ENCODE peak calls at places on chromosomes 4 and X, in seven cellular contexts. M, S, J, I, K, C and N are unnamed samples.

GRCh38 chr4:73586040-73586439 is 34.2 kb downstream of the RASSF6 start:
- DNase-seq in M (no peak), S (no peak), K (no peak), I (no peak), C (no peak), J (no peak), N (no peak)

GRCh38 chrX:18354369-18355329 is at the start of gene SCML2:
- DNase-seq in J (no peak), K (peak; percentile 64), M (no peak), S (no peak), C (peak; percentile 62), I (peak; percentile 20), N (peak; percentile 33)

GRCh38 chr4:128606173-128606572 is 203.3 kb upstream of the JADE1 start:
- DNase-seq in K (no peak), S (no peak), J (no peak), M (no peak), C (no peak), I (no peak), N (peak; percentile 43)

GRCh38 chrX:22135171-22135711 is 103.1 kb downstream of the PHEX start:
- DNase-seq in S (no peak), K (no peak), M (no peak), C (no peak), I (no peak), J (no peak), N (peak; percentile 84)

GRCh38 chrX:48465336-48465933 is 4.6 kb downstream of the SLC38A5 start:
- DNase-seq in K (no peak), I (no peak), C (no peak), M (no peak), S (no peak), J (no peak), N (no peak)

GRCh38 chrX:38285649-38286048 is 41.7 kb downstream of the RPGR start:
- DNase-seq in I (no peak), M (no peak), J (no peak), C (no peak), S (no peak), K (no peak), N (no peak)

GRCh38 chr4:68465058-68465457 is 17.8 kb downstream of the TMPRSS11E start:
- DNase-seq in C (no peak), M (no peak), S (no peak), I (no peak), K (no peak), J (no peak), N (no peak)

GRCh38 chr4:100841911-100842310 is 324.1 kb upstream of the EMCN start:
- DNase-seq in S (no peak), I (no peak), K (no peak), J (no peak), C (no peak), M (no peak), N (no peak)

GRCh38 chrX:41180194-41180902 is 95.1 kb downstream of the USP9X start:
- DNase-seq in M (no peak), J (no peak), K (peak; percentile 72), S (no peak), I (peak; percentile 82), C (peak; percentile 62), N (peak; percentile 6)

GRCh38 chrX:10597871-10598270 is 22.5 kb downstream of the MID1 start:
- DNase-seq in S (no peak), I (peak; percentile 4), J (no peak), C (peak; percentile 23), K (no peak), M (no peak), N (no peak)

GRCh38 chr4:8192748-8193738 is 6.0 kb upstream of the SH3TC1 start:
- DNase-seq in J (no peak), M (no peak), S (no peak), I (peak; percentile 63), K (peak; percentile 81), C (peak; percentile 70), N (no peak)

GRCh38 chr4:89898304-89898716 is 3.7 kb downstream of the MMRN1 start:
- DNase-seq in S (no peak), K (peak; percentile 59), M (no peak), I (peak; percentile 15), C (peak; percentile 27), J (no peak), N (no peak)

GRCh38 chr4:85398276-85398675 is 76.7 kb upstream of the ARHGAP24 start:
- DNase-seq in C (no peak), J (no peak), I (no peak), S (no peak), K (peak; percentile 10), M (no peak), N (no peak)

GRCh38 chrX:38108364-38108763 is 102.0 kb downstream of the SYTL5 start:
- DNase-seq in I (no peak), C (peak; percentile 52), M (no peak), S (no peak), K (no peak), J (no peak), N (no peak)

GRCh38 chr4:3765271-3766206 is 646 bp upstream of the ADRA2C start:
- DNase-seq in K (peak; percentile 82), S (no peak), J (no peak), C (no peak), M (no peak), I (no peak), N (no peak)

GRCh38 chr4:174522183-174523002 is at the start of gene HPGD:
- DNase-seq in J (no peak), I (peak; percentile 70), C (peak; percentile 31), S (peak; percentile 93), M (no peak), K (peak; percentile 86), N (peak; percentile 37)

GRCh38 chr4:8756816-8757215 is 114.8 kb downstream of the HMX1 start:
- DNase-seq in C (no peak), S (no peak), M (no peak), I (no peak), K (no peak), J (no peak), N (no peak)

GRCh38 chr4:78481180-78481579 is 70.4 kb upstream of the ANXA3 start:
- DNase-seq in C (no peak), I (no peak), J (no peak), S (no peak), M (no peak), K (no peak), N (no peak)

GRCh38 chr4:143021384-143021783 is 163.3 kb upstream of the USP38 start:
- DNase-seq in K (no peak), C (no peak), S (no peak), J (no peak), M (no peak), I (no peak), N (no peak)

GRCh38 chrX:16589211-16589610 is 60.7 kb upstream of the S100G start:
- DNase-seq in M (no peak), C (no peak), K (no peak), J (no peak), S (no peak), I (no peak), N (no peak)

GRCh38 chr4:99610605-99611172 is 36.1 kb downstream of the MTTP start:
- DNase-seq in K (no peak), M (no peak), C (no peak), I (no peak), J (no peak), S (no peak), N (no peak)

GRCh38 chrX:136250191-136251041 is 784 bp downstream of the MAP7D3 start:
- DNase-seq in S (no peak), K (peak; percentile 10), I (peak; percentile 4), J (no peak), C (peak; percentile 31), M (no peak), N (peak; percentile 12)

GRCh38 chr4:171851295-171851694 is 38.1 kb downstream of the GALNTL6 start:
- DNase-seq in C (no peak), S (no peak), I (no peak), M (no peak), J (no peak), K (no peak), N (no peak)

GRCh38 chr4:38056024-38056685 is 96.0 kb downstream of the PTTG2 start:
- DNase-seq in C (no peak), S (no peak), K (no peak), J (no peak), I (no peak), M (no peak), N (no peak)

GRCh38 chrX:54494970-54495813 is 842 bp downstream of the FGD1 start:
- DNase-seq in C (no peak), S (no peak), M (no peak), J (no peak), K (peak; percentile 45), I (no peak), N (peak; percentile 22)

GRCh38 chr4:171813195-171813955 is at the start of gene GALNTL6:
- DNase-seq in M (no peak), S (no peak), J (no peak), C (no peak), K (peak; percentile 43), I (no peak), N (no peak)

GRCh38 chrX:46220822-46221221 is 324.4 kb downstream of the ZNF674 start:
- DNase-seq in M (no peak), C (no peak), J (no peak), K (no peak), S (no peak), I (no peak), N (no peak)

GRCh38 chrX:45165726-45166125 is 35.0 kb downstream of the DIPK2B start:
- DNase-seq in K (no peak), S (no peak), J (no peak), C (no peak), M (no peak), I (no peak), N (no peak)

GRCh38 chrX:45164021-45164621 is 36.6 kb downstream of the DIPK2B start:
- DNase-seq in M (no peak), S (no peak), C (no peak), I (no peak), J (no peak), K (no peak), N (no peak)

GRCh38 chrX:45164995-45165394 is 35.7 kb downstream of the DIPK2B start:
- DNase-seq in J (no peak), C (no peak), S (no peak), M (no peak), K (no peak), I (no peak), N (no peak)
- H3K27ac ChIP-seq in J (no peak overlapping the region), C (no peak overlapping the region), S (no peak overlapping the region), M (no peak overlapping the region), K (no peak overlapping the region), I (no peak overlapping the region), N (no peak overlapping the region)

GRCh38 chrX:24426340-24426913 is 38.7 kb upstream of the PDK3 start:
- DNase-seq in K (no peak), I (peak; percentile 41), M (no peak), S (no peak), J (no peak), C (peak; percentile 25), N (no peak)
- H3K27ac ChIP-seq in K (peak overlapping the region; percentile 55), I (no peak overlapping the region), M (no peak overlapping the region), S (peak overlapping the region; percentile 62), J (peak overlapping the region; percentile 65), C (no peak overlapping the region), N (no peak overlapping the region)

DNA sequence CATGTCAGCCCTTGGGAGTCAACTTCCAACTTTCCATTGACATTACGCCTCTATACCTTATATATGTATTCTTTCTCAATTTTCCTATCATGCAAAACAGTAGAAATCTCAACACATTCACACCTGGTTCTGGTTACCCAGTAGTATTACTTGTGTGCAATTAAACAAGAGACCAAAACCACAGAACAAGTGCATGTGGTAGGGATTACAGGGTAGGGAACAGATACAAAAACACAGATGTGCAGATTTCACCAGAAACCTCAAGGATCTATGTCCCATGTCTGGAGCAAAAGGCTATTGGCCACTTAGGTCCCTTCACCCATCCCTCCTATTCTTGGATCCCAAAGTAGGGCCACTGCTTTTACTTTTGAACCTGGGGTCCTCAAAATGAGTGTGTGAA is 143.6 kb upstream of the ZCCHC13 start:
- DNase-seq in I (no peak), C (no peak), M (no peak), J (no peak), K (no peak), S (no peak), N (no peak)
- H3K27ac ChIP-seq in I (no peak overlapping the region), C (no peak overlapping the region), M (no peak overlapping the region), J (no peak overlapping the region), K (no peak overlapping the region), S (no peak overlapping the region), N (no peak overlapping the region)

GRCh38 chrX:133859336-133859735 is 126.1 kb downstream of the GPC3 start:
- DNase-seq in M (no peak), K (no peak), J (no peak), I (no peak), S (no peak), C (no peak), N (no peak)
- H3K27ac ChIP-seq in M (no peak overlapping the region), K (peak overlapping the region; percentile 28), J (no peak overlapping the region), I (no peak overlapping the region), S (no peak overlapping the region), C (no peak overlapping the region), N (no peak overlapping the region)